ENCODE peak calls at places on chromosomes 7 and 10, in seven cellular contexts. Y is hepatocyte; F is RPMI7951; U is AG10803; O is nucleus accumbens; K is activated naive CD4-positive, alpha-beta T cell; C is skeletal muscle cell. R is an unnamed sample.

GRCh38 chr7:29988391-29989256 is 977 bp downstream of the SCRN1 start:
- DNase-seq in Y (peak; percentile 70), F (peak; percentile 95), U (peak; percentile 75), O (no peak), K (no peak), C (peak; percentile 63), R (peak; percentile 83)

GRCh38 chr7:134789967-134790685 is 10.7 kb downstream of the CALD1 start:
- DNase-seq in Y (peak; percentile 41), F (peak; percentile 89), U (peak; percentile 80), O (no peak), K (no peak), C (no peak), R (no peak)

GRCh38 chr10:11177926-11178453 is 160.3 kb downstream of the CELF2 start:
- DNase-seq in Y (no peak), F (no peak), U (no peak), O (no peak), K (no peak), C (no peak), R (no peak)

GRCh38 chr10:124697837-124698559 is 46.2 kb downstream of the FAM53B start:
- DNase-seq in Y (no peak), F (no peak), U (no peak), O (no peak), K (no peak), C (no peak), R (peak; percentile 3)

GRCh38 chr10:117345143-117345542 is 30.1 kb downstream of the PDZD8 start:
- DNase-seq in Y (no peak), F (no peak), U (no peak), O (no peak), K (no peak), C (no peak), R (peak; percentile 46)

GRCh38 chr7:36607741-36608140 is 116.6 kb downstream of the AOAH start:
- DNase-seq in Y (no peak), F (no peak), U (no peak), O (no peak), K (no peak), C (no peak), R (no peak)

GRCh38 chr10:7945469-7946187 is 108.9 kb upstream of the GATA3 start:
- DNase-seq in Y (no peak), F (peak; percentile 22), U (peak; percentile 33), O (no peak), K (no peak), C (no peak), R (peak; percentile 16)

GRCh38 chr7:38160003-38160571 is 18.0 kb upstream of the STARD3NL start:
- DNase-seq in Y (peak; percentile 49), F (no peak), U (no peak), O (no peak), K (no peak), C (no peak), R (no peak)